ENCODE peak calls at places on chromosomes 5 and 9, in seven cellular contexts. One of them, this sample, is unnamed.

GRCh38 chr9:117258201-117258866 is 156.5 kb downstream of the ASTN2 start:
- DNase-seq in adrenal gland: no peak
- DNase-seq in OCI-LY7: no peak
- DNase-seq in AG04450: no peak
- DNase-seq in sigmoid colon: no peak
- DNase-seq in tibial artery: no peak
- DNase-seq in choroid plexus epithelial cell: no peak
- DNase-seq in this sample: no peak

GRCh38 chr9:76023715-76024195 is 133.3 kb downstream of the PCSK5 start:
- DNase-seq in AG04450: no peak
- DNase-seq in choroid plexus epithelial cell: peak
- DNase-seq in adrenal gland: no peak
- DNase-seq in OCI-LY7: no peak
- DNase-seq in tibial artery: no peak
- DNase-seq in sigmoid colon: no peak
- DNase-seq in this sample: no peak

GRCh38 chr5:97888439-97888838 is 705.4 kb upstream of the RIOK2 start:
- DNase-seq in AG04450: no peak
- DNase-seq in tibial artery: no peak
- DNase-seq in choroid plexus epithelial cell: no peak
- DNase-seq in adrenal gland: no peak
- DNase-seq in OCI-LY7: no peak
- DNase-seq in sigmoid colon: no peak
- DNase-seq in this sample: no peak

GRCh38 chr5:115573133-115573532 is 28.6 kb upstream of the FEM1C start:
- DNase-seq in OCI-LY7: no peak
- DNase-seq in tibial artery: no peak
- DNase-seq in AG04450: no peak
- DNase-seq in sigmoid colon: no peak
- DNase-seq in adrenal gland: no peak
- DNase-seq in choroid plexus epithelial cell: peak
- DNase-seq in this sample: peak

GRCh38 chr5:71887680-71888079 is 168.6 kb downstream of the CARTPT start:
- DNase-seq in sigmoid colon: no peak
- DNase-seq in choroid plexus epithelial cell: peak
- DNase-seq in adrenal gland: no peak
- DNase-seq in AG04450: peak
- DNase-seq in OCI-LY7: peak
- DNase-seq in tibial artery: no peak
- DNase-seq in this sample: peak

GRCh38 chr5:157540707-157541451 is 34.7 kb downstream of the ADAM19 start:
- DNase-seq in AG04450: no peak
- DNase-seq in OCI-LY7: peak
- DNase-seq in sigmoid colon: peak
- DNase-seq in tibial artery: peak
- DNase-seq in choroid plexus epithelial cell: peak
- DNase-seq in adrenal gland: no peak
- DNase-seq in this sample: peak

GRCh38 chr5:77630246-77631165 is 8.0 kb downstream of the OTP start:
- DNase-seq in tibial artery: no peak
- DNase-seq in sigmoid colon: no peak
- DNase-seq in choroid plexus epithelial cell: no peak
- DNase-seq in adrenal gland: no peak
- DNase-seq in AG04450: no peak
- DNase-seq in OCI-LY7: no peak
- DNase-seq in this sample: no peak

GRCh38 chr9:5899292-5899691 is 8.6 kb downstream of the MLANA start:
- DNase-seq in adrenal gland: no peak
- DNase-seq in sigmoid colon: no peak
- DNase-seq in OCI-LY7: peak
- DNase-seq in choroid plexus epithelial cell: peak
- DNase-seq in tibial artery: no peak
- DNase-seq in AG04450: no peak
- DNase-seq in this sample: no peak

GRCh38 chr9:34510032-34510431 is 12.8 kb downstream of the ENHO start:
- DNase-seq in OCI-LY7: no peak
- DNase-seq in choroid plexus epithelial cell: no peak
- DNase-seq in sigmoid colon: peak
- DNase-seq in adrenal gland: no peak
- DNase-seq in tibial artery: no peak
- DNase-seq in AG04450: no peak
- DNase-seq in this sample: no peak

GRCh38 chr9:1766042-1766441 is 249.1 kb upstream of the SMARCA2 start:
- DNase-seq in sigmoid colon: no peak
- DNase-seq in choroid plexus epithelial cell: no peak
- DNase-seq in tibial artery: no peak
- DNase-seq in OCI-LY7: no peak
- DNase-seq in AG04450: no peak
- DNase-seq in adrenal gland: no peak
- DNase-seq in this sample: no peak

GRCh38 chr5:111447822-111448221 is 64.5 kb downstream of the STARD4 start:
- DNase-seq in AG04450: no peak
- DNase-seq in OCI-LY7: no peak
- DNase-seq in tibial artery: no peak
- DNase-seq in choroid plexus epithelial cell: no peak
- DNase-seq in sigmoid colon: no peak
- DNase-seq in adrenal gland: no peak
- DNase-seq in this sample: no peak

GRCh38 chr9:116234091-116234490 is 80.5 kb downstream of the PAPPA start:
- DNase-seq in tibial artery: no peak
- DNase-seq in adrenal gland: no peak
- DNase-seq in OCI-LY7: no peak
- DNase-seq in sigmoid colon: no peak
- DNase-seq in choroid plexus epithelial cell: peak
- DNase-seq in AG04450: peak
- DNase-seq in this sample: peak

GRCh38 chr9:129568560-129569505 is 52.1 kb downstream of the C9orf50 start:
- DNase-seq in choroid plexus epithelial cell: peak
- DNase-seq in tibial artery: peak
- DNase-seq in OCI-LY7: no peak
- DNase-seq in sigmoid colon: peak
- DNase-seq in adrenal gland: peak
- DNase-seq in AG04450: no peak
- DNase-seq in this sample: no peak

GRCh38 chr9:127976498-127976897 is 4.3 kb downstream of the EEIG1 start:
- DNase-seq in choroid plexus epithelial cell: no peak
- DNase-seq in OCI-LY7: no peak
- DNase-seq in sigmoid colon: no peak
- DNase-seq in adrenal gland: no peak
- DNase-seq in AG04450: no peak
- DNase-seq in tibial artery: no peak
- DNase-seq in this sample: no peak
- H3K4me3 ChIP-seq in choroid plexus epithelial cell: no peak
- H3K4me3 ChIP-seq in OCI-LY7: peak
- H3K4me3 ChIP-seq in sigmoid colon: peak
- H3K4me3 ChIP-seq in adrenal gland: no peak
- H3K4me3 ChIP-seq in AG04450: no peak
- H3K4me3 ChIP-seq in tibial artery: no peak
- H3K4me3 ChIP-seq in this sample: no peak

DNA sequence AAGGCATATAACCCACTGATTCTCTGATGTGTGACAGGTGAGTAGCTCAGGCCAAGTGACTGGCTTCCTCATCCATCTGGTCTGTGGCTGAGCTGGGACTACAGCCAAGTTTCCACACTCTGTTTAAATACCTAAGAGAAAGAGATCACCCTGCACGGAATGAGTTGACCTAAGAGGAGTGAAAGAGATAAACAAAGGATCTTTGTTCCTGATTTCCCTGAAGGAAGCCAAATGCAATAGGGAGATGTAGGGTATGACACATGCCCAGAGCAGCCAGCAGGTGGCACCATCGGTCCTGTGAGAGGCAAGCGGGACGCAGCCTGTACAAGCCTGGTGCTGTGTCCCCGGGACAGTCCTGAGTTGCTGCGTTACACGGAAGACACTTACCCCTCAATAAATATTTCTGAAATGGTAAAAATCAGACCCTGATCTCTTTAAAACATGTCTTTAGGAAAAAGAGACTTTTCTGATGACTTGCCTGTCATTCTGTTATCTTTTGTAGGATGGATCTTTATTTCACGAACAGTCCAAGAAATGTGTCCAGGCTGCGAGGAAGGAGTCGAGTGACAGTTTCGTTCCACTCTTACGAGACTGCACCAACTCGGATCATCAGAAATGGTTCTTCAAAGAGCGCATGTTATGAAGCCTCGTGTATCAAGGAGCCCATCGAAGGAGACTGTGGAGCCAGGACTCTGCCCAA is 41.1 kb downstream of the GALNT12 start:
- DNase-seq in OCI-LY7: peak
- DNase-seq in adrenal gland: peak
- DNase-seq in tibial artery: peak
- DNase-seq in AG04450: peak
- DNase-seq in sigmoid colon: peak
- DNase-seq in choroid plexus epithelial cell: peak
- DNase-seq in this sample: peak
- H3K4me3 ChIP-seq in OCI-LY7: no peak
- H3K4me3 ChIP-seq in adrenal gland: peak
- H3K4me3 ChIP-seq in tibial artery: peak
- H3K4me3 ChIP-seq in AG04450: peak
- H3K4me3 ChIP-seq in sigmoid colon: peak
- H3K4me3 ChIP-seq in choroid plexus epithelial cell: no peak
- H3K4me3 ChIP-seq in this sample: no peak

GRCh38 chr5:10334830-10335229 is 18.7 kb upstream of the MARCHF6 start:
- DNase-seq in sigmoid colon: no peak
- DNase-seq in choroid plexus epithelial cell: no peak
- DNase-seq in OCI-LY7: no peak
- DNase-seq in tibial artery: no peak
- DNase-seq in AG04450: no peak
- DNase-seq in adrenal gland: no peak
- DNase-seq in this sample: no peak

GRCh38 chr5:10335711-10336470 is 17.6 kb upstream of the MARCHF6 start:
- DNase-seq in choroid plexus epithelial cell: no peak
- DNase-seq in adrenal gland: no peak
- DNase-seq in AG04450: no peak
- DNase-seq in OCI-LY7: no peak
- DNase-seq in tibial artery: no peak
- DNase-seq in sigmoid colon: no peak
- DNase-seq in this sample: no peak

GRCh38 chr5:10338996-10339903 is 14.2 kb upstream of the MARCHF6 start:
- DNase-seq in AG04450: no peak
- DNase-seq in tibial artery: no peak
- DNase-seq in OCI-LY7: no peak
- DNase-seq in adrenal gland: no peak
- DNase-seq in choroid plexus epithelial cell: no peak
- DNase-seq in sigmoid colon: peak
- DNase-seq in this sample: no peak

GRCh38 chr5:10337107-10337506 is 16.4 kb upstream of the MARCHF6 start:
- DNase-seq in tibial artery: no peak
- DNase-seq in choroid plexus epithelial cell: no peak
- DNase-seq in sigmoid colon: no peak
- DNase-seq in AG04450: no peak
- DNase-seq in adrenal gland: no peak
- DNase-seq in OCI-LY7: no peak
- DNase-seq in this sample: no peak

GRCh38 chr5:10337986-10338385 is 15.5 kb upstream of the MARCHF6 start:
- DNase-seq in adrenal gland: no peak
- DNase-seq in choroid plexus epithelial cell: no peak
- DNase-seq in OCI-LY7: no peak
- DNase-seq in tibial artery: no peak
- DNase-seq in AG04450: no peak
- DNase-seq in sigmoid colon: no peak
- DNase-seq in this sample: no peak
- H3K4me3 ChIP-seq in adrenal gland: no peak
- H3K4me3 ChIP-seq in choroid plexus epithelial cell: no peak
- H3K4me3 ChIP-seq in OCI-LY7: no peak
- H3K4me3 ChIP-seq in tibial artery: no peak
- H3K4me3 ChIP-seq in AG04450: no peak
- H3K4me3 ChIP-seq in sigmoid colon: no peak
- H3K4me3 ChIP-seq in this sample: no peak

GRCh38 chr9:37251452-37251851 is 131.1 kb downstream of the ZCCHC7 start:
- DNase-seq in adrenal gland: no peak
- DNase-seq in OCI-LY7: no peak
- DNase-seq in tibial artery: no peak
- DNase-seq in sigmoid colon: no peak
- DNase-seq in choroid plexus epithelial cell: no peak
- DNase-seq in AG04450: no peak
- DNase-seq in this sample: no peak
- H3K4me3 ChIP-seq in adrenal gland: no peak
- H3K4me3 ChIP-seq in OCI-LY7: no peak
- H3K4me3 ChIP-seq in tibial artery: no peak
- H3K4me3 ChIP-seq in sigmoid colon: no peak
- H3K4me3 ChIP-seq in choroid plexus epithelial cell: no peak
- H3K4me3 ChIP-seq in AG04450: no peak
- H3K4me3 ChIP-seq in this sample: no peak

DNA sequence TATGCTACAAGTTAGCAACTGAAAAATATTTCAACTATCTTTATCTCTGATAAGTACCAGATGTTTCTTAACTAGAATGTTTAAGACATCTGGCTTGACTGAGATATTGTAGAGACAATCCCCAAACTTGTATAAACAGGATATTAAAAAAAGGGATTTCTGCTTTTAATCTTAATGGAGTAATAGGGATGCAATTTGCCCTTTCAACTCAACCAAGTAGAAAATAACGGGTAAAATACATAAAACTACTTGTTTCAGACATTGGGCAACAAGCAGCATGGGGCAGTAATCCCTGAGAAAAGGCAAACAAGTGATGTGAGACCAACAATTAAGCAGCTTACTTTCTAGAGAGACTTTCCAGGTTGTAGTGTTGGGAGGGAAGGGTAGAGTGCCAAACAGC is 9.4 kb upstream of the ADAMTS12 start:
- DNase-seq in AG04450: peak
- DNase-seq in choroid plexus epithelial cell: peak
- DNase-seq in adrenal gland: no peak
- DNase-seq in sigmoid colon: no peak
- DNase-seq in tibial artery: no peak
- DNase-seq in OCI-LY7: no peak
- DNase-seq in this sample: no peak
- H3K4me3 ChIP-seq in AG04450: no peak
- H3K4me3 ChIP-seq in choroid plexus epithelial cell: no peak
- H3K4me3 ChIP-seq in adrenal gland: no peak
- H3K4me3 ChIP-seq in sigmoid colon: no peak
- H3K4me3 ChIP-seq in tibial artery: no peak
- H3K4me3 ChIP-seq in OCI-LY7: no peak
- H3K4me3 ChIP-seq in this sample: no peak

GRCh38 chr5:64691333-64691732 is 1.0 kb downstream of the SHISAL2B start:
- DNase-seq in choroid plexus epithelial cell: no peak
- DNase-seq in adrenal gland: no peak
- DNase-seq in sigmoid colon: no peak
- DNase-seq in tibial artery: no peak
- DNase-seq in AG04450: no peak
- DNase-seq in OCI-LY7: no peak
- DNase-seq in this sample: no peak
- H3K4me3 ChIP-seq in choroid plexus epithelial cell: no peak
- H3K4me3 ChIP-seq in adrenal gland: no peak
- H3K4me3 ChIP-seq in sigmoid colon: no peak
- H3K4me3 ChIP-seq in tibial artery: no peak
- H3K4me3 ChIP-seq in AG04450: no peak
- H3K4me3 ChIP-seq in OCI-LY7: no peak
- H3K4me3 ChIP-seq in this sample: no peak

This sample was measured in bronchial epithelial cell.